ENCODE peak calls at places on chromosome 4, in eight cellular contexts. V is stimulated activated naive CD4-positive, alpha-beta T cell; I is NCI-H345; M is T-helper 17 cell; T is ovary; Z is SIG-M5; U is GDM1; Q is NCI-H1436. E is an unnamed sample.

GRCh38 chr4:126097155-126097554 is 782.4 kb downstream of the FAT4 start:
- DNase-seq in Q (no peak), T (no peak), V (no peak), Z (no peak), I (no peak), M (no peak), U (no peak), E (no peak)

GRCh38 chr4:33160126-33160525 is 2440.0 kb downstream of the PCDH7 start:
- DNase-seq in V (no peak), U (no peak), T (no peak), M (no peak), Q (no peak), Z (no peak), I (no peak), E (peak; percentile 55)

GRCh38 chr4:1792832-1793495 is at the start of gene FGFR3:
- DNase-seq in Z (no peak), U (peak; percentile 24), V (peak; percentile 23), I (peak; percentile 46), M (peak; percentile 48), T (no peak), Q (peak; percentile 37), E (no peak)

GRCh38 chr4:85556293-85556692 is 81.3 kb downstream of the ARHGAP24 start:
- DNase-seq in T (no peak), U (no peak), Z (no peak), V (no peak), M (no peak), Q (no peak), I (no peak), E (no peak)

GRCh38 chr4:42048394-42048793 is 58.1 kb downstream of the SLC30A9 start:
- DNase-seq in V (no peak), U (no peak), M (no peak), T (no peak), Q (no peak), Z (no peak), I (no peak), E (peak; percentile 23)

GRCh38 chr4:67152976-67153375 is 392.3 kb downstream of the CENPC start:
- DNase-seq in M (no peak), V (no peak), I (peak; percentile 64), U (no peak), Z (no peak), T (no peak), Q (no peak), E (no peak)

GRCh38 chr4:139647952-139648351 is 17.7 kb upstream of the MGST2 start:
- DNase-seq in T (no peak), I (no peak), M (no peak), Z (no peak), U (no peak), V (no peak), Q (no peak), E (no peak)

GRCh38 chr4:123351713-123352112 is 44.9 kb upstream of the SPRY1 start:
- DNase-seq in V (no peak), Z (no peak), Q (no peak), M (no peak), I (no peak), U (no peak), T (no peak), E (no peak)

GRCh38 chr4:154292589-154292988 is 199.0 kb downstream of the DCHS2 start:
- DNase-seq in V (no peak), Q (no peak), M (no peak), I (no peak), T (no peak), U (no peak), Z (no peak), E (no peak)

GRCh38 chr4:88738146-88738545 is 40.5 kb upstream of the NAP1L5 start:
- DNase-seq in U (no peak), M (no peak), Z (no peak), V (peak; percentile 18), I (no peak), Q (no peak), T (no peak), E (no peak)

GRCh38 chr4:17544205-17544604 is 29.2 kb downstream of the CLRN2 start:
- DNase-seq in T (no peak), Z (no peak), M (no peak), Q (no peak), I (peak; percentile 64), U (no peak), V (no peak), E (no peak)

GRCh38 chr4:151887151-151887815 is 126.5 kb upstream of the GATB start:
- DNase-seq in Q (no peak), I (no peak), T (no peak), Z (no peak), V (no peak), M (no peak), U (peak; percentile 10), E (peak; percentile 11)

GRCh38 chr4:111108138-111108537 is 485.3 kb upstream of the PITX2 start:
- DNase-seq in Z (no peak), M (no peak), T (no peak), V (no peak), Q (no peak), U (no peak), I (no peak), E (no peak)

GRCh38 chr4:21136231-21136630 is 436.0 kb downstream of the PACRGL start:
- DNase-seq in M (no peak), V (no peak), T (no peak), Z (no peak), I (no peak), Q (no peak), U (no peak), E (no peak)

GRCh38 chr4:105895609-105896460 is 564 bp downstream of the NPNT start:
- DNase-seq in T (peak; percentile 16), V (no peak), Q (peak; percentile 69), M (no peak), I (peak; percentile 56), Z (no peak), U (no peak), E (no peak)

GRCh38 chr4:65661469-65661868 is 8.8 kb downstream of the EPHA5 start:
- DNase-seq in M (no peak), Q (no peak), Z (no peak), I (peak; percentile 84), U (no peak), V (no peak), T (no peak), E (no peak)

GRCh38 chr4:120723986-120724385 is 198.5 kb downstream of the PRDM5 start:
- DNase-seq in U (no peak), M (no peak), Q (peak; percentile 49), I (no peak), Z (no peak), T (no peak), V (no peak), E (no peak)

GRCh38 chr4:33959519-33959918 is 2284.8 kb downstream of the ARAP2 start:
- DNase-seq in Q (no peak), T (no peak), M (no peak), Z (no peak), V (no peak), I (peak; percentile 3), U (no peak), E (no peak)

GRCh38 chr4:165974647-165975335 is 101.8 kb downstream of the TLL1 start:
- DNase-seq in Z (no peak), I (no peak), M (no peak), T (no peak), V (no peak), U (no peak), Q (no peak), E (no peak)

GRCh38 chr4:157220026-157220881 is at the start of gene GRIA2:
- DNase-seq in I (peak; percentile 72), U (peak; percentile 28), Q (no peak), T (peak; percentile 53), Z (no peak), M (no peak), V (no peak), E (peak; percentile 15)

GRCh38 chr4:174437324-174437723 is 85.0 kb downstream of the HPGD start:
- DNase-seq in Z (no peak), Q (no peak), M (no peak), V (no peak), I (no peak), U (no peak), T (no peak), E (peak; percentile 51)

GRCh38 chr4:81237791-81238190 is 22.8 kb upstream of the PRKG2 start:
- DNase-seq in I (no peak), M (no peak), Z (no peak), V (no peak), T (no peak), U (no peak), Q (no peak), E (no peak)

GRCh38 chr4:53480909-53481308 is 103.5 kb downstream of the FIP1L1 start:
- DNase-seq in Z (no peak), I (no peak), U (no peak), Q (no peak), M (no peak), V (no peak), T (no peak), E (no peak)

GRCh38 chr4:8940792-8941491 is 69.3 kb upstream of the HMX1 start:
- DNase-seq in I (no peak), Z (no peak), V (no peak), T (no peak), U (no peak), M (no peak), Q (no peak), E (no peak)